ENCODE peak calls at places on chromosomes 12 and 14, in four cellular contexts. L is stimulated activated CD4-positive, alpha-beta T cell treated with anti-CD3 and anti-CD28 coated beads, Interleukin-1b, Interleukin-23, amount 100 ng/mL, for 24 hours; N is activated T-cell treated with anti-CD3 and anti-CD28 coated beads, Interleukin-2, amount 50 U/mL, for 72 hours; O is D721Med. P is an unnamed sample.

GRCh38 chr12:116672842-116673516 is 64.9 kb downstream of the SPRING1 start:
- DNase-seq in N (peak; percentile 34), L (no peak), O (no peak), P (no peak)

GRCh38 chr12:10779103-10779502 is 23.3 kb downstream of the TAS2R7 start:
- DNase-seq in L (no peak), O (no peak), N (no peak), P (no peak)

GRCh38 chr12:104604070-104604994 is 147.6 kb downstream of the CHST11 start:
- DNase-seq in O (no peak), L (peak; percentile 30), N (peak; percentile 54), P (no peak)

GRCh38 chr14:64806202-64806861 is 73.4 kb downstream of the SPTB start:
- DNase-seq in O (no peak), L (no peak), N (no peak), P (no peak)

GRCh38 chr12:11719678-11720099 is 70.2 kb downstream of the ETV6 start:
- DNase-seq in L (peak; percentile 37), O (no peak), N (peak; percentile 41), P (no peak)

GRCh38 chr14:64114796-64115195 is 179.4 kb downstream of the ESR2 start:
- DNase-seq in O (no peak), N (no peak), L (no peak), P (no peak)

GRCh38 chr12:115922952-115923564 is 354.4 kb downstream of the MED13L start:
- DNase-seq in N (no peak), O (no peak), L (no peak), P (no peak)

GRCh38 chr14:51419685-51420084 is 179.6 kb downstream of the TMX1 start:
- DNase-seq in L (peak; percentile 3), N (peak; percentile 3), O (no peak), P (no peak)

P was measured in chondrocyte.